ENCODE peak calls at places on chromosomes 16 and 17, in six cellular contexts. K is Calu3, C is left ventricle myocardium inferior, S is GM10248, H is esophagus squamous epithelium, E is HL-60. A is an unnamed sample.

GRCh38 chr16:80792031-80792430 is 12.4 kb downstream of the CDYL2 start:
- DNase-seq in E (no peak), S (no peak), K (no peak), H (no peak), C (no peak), A (no peak)

GRCh38 chr17:2947996-2948550 is 115.3 kb downstream of the OR1D5 start:
- DNase-seq in H (no peak), K (no peak), S (no peak), E (no peak), C (no peak), A (no peak)

GRCh38 chr17:27980035-27980434 is 62.4 kb upstream of the NLK start:
- DNase-seq in C (no peak), K (no peak), E (no peak), H (no peak), S (no peak), A (no peak)

GRCh38 chr16:4682616-4683254 is 10.6 kb upstream of the NUDT16L1 start:
- DNase-seq in C (no peak), E (peak; percentile 65), H (no peak), K (no peak), S (no peak), A (no peak)

GRCh38 chr17:62653002-62653830 is 25.7 kb downstream of the MRC2 start:
- DNase-seq in H (no peak), C (peak; percentile 77), E (peak; percentile 45), K (peak; percentile 63), S (peak; percentile 87), A (peak; percentile 89)

GRCh38 chr16:80300876-80301275 is 239.9 kb upstream of the DYNLRB2 start:
- DNase-seq in H (no peak), S (no peak), K (no peak), E (no peak), C (no peak), A (no peak)

GRCh38 chr16:69396187-69397061 is 10.6 kb upstream of the TERF2 start:
- DNase-seq in H (no peak), K (peak; percentile 83), E (peak; percentile 85), S (peak; percentile 57), C (no peak), A (peak; percentile 56)

GRCh38 chr17:48546924-48547838 is 2.3 kb upstream of the HOXB2 start:
- DNase-seq in K (no peak), C (no peak), S (no peak), H (no peak), E (no peak), A (no peak)

GRCh38 chr17:30291571-30292489 is at the start of gene BLMH:
- DNase-seq in K (peak; percentile 86), S (peak; percentile 95), C (peak; percentile 86), H (no peak), E (peak; percentile 45), A (peak; percentile 97)

GRCh38 chr17:50301891-50302584 is 27.8 kb downstream of the TMEM92 start:
- DNase-seq in E (peak; percentile 86), H (no peak), S (no peak), C (no peak), K (no peak), A (no peak)

GRCh38 chr16:27756206-27756970 is 206.4 kb downstream of the KATNIP start:
- DNase-seq in H (no peak), S (no peak), E (no peak), K (no peak), C (no peak), A (no peak)

GRCh38 chr17:79945591-79946255 is 89.9 kb downstream of the TBC1D16 start:
- DNase-seq in K (no peak), E (no peak), H (no peak), S (no peak), C (peak; percentile 7), A (no peak)

GRCh38 chr17:69912819-69913218 is 162.2 kb upstream of the KCNJ16 start:
- DNase-seq in H (no peak), K (no peak), E (no peak), S (no peak), C (no peak), A (no peak)

GRCh38 chr16:88866151-88866920 is at the start of gene PABPN1L:
- DNase-seq in S (no peak), E (no peak), H (no peak), K (no peak), C (no peak), A (no peak)

GRCh38 chr16:56851671-56852400 is 13.2 kb upstream of the SLC12A3 start:
- DNase-seq in C (no peak), E (no peak), S (no peak), K (no peak), H (no peak), A (no peak)

GRCh38 chr17:75632863-75633483 is at the start of gene SMIM5:
- DNase-seq in E (peak; percentile 65), K (peak; percentile 95), H (peak; percentile 25), S (peak; percentile 93), C (peak; percentile 87), A (peak; percentile 96)

GRCh38 chr17:13002761-13003453 is 14.9 kb downstream of the ELAC2 start:
- DNase-seq in S (peak; percentile 72), H (no peak), C (peak; percentile 80), K (peak; percentile 60), E (no peak), A (peak; percentile 57)

GRCh38 chr16:27028713-27029112 is 38.0 kb upstream of the C16orf82 start:
- DNase-seq in S (no peak), K (no peak), E (no peak), C (no peak), H (no peak), A (no peak)

GRCh38 chr16:8397223-8397622 is 193.1 kb downstream of the TMEM114 start:
- DNase-seq in E (no peak), K (no peak), H (no peak), S (no peak), C (no peak), A (no peak)

GRCh38 chr16:68257906-68258800 is 6.2 kb upstream of the SLC7A6 start:
- DNase-seq in H (no peak), E (peak; percentile 36), K (peak; percentile 48), C (peak; percentile 50), S (no peak), A (no peak)

GRCh38 chr16:80200079-80200478 is 340.7 kb upstream of the DYNLRB2 start:
- DNase-seq in E (no peak), K (no peak), H (no peak), S (no peak), C (no peak), A (no peak)

GRCh38 chr17:73985466-73986015 is 217.9 kb upstream of the RPL38 start:
- DNase-seq in H (no peak), E (no peak), K (no peak), S (no peak), C (no peak), A (no peak)

GRCh38 chr16:11398136-11398535 is 52.9 kb downstream of the RMI2 start:
- DNase-seq in H (no peak), C (no peak), E (no peak), S (no peak), K (no peak), A (no peak)

GRCh38 chr16:11395949-11396240 is 50.6 kb downstream of the RMI2 start:
- DNase-seq in K (no peak), C (no peak), S (no peak), E (no peak), H (no peak), A (no peak)

GRCh38 chr16:11394593-11394960 is 49.3 kb downstream of the RMI2 start:
- DNase-seq in S (no peak), H (no peak), K (no peak), E (no peak), C (no peak), A (no peak)

GRCh38 chr16:11395008-11395948 is 50.0 kb downstream of the RMI2 start:
- DNase-seq in C (no peak), S (no peak), H (no peak), E (no peak), K (no peak), A (no peak)

GRCh38 chr16:11396241-11397048 is 51.2 kb downstream of the RMI2 start:
- DNase-seq in C (peak; percentile 67), K (peak; percentile 88), H (no peak), E (no peak), S (peak; percentile 89), A (peak; percentile 92)
- TF ChIP-seq CTCF in C (no peak), K (peak; percentile 99), H (peak; percentile 97), E (peak; percentile 90), S (peak; percentile 97), A (peak; percentile 97)

GRCh38 chr17:78585231-78585630 is 8.0 kb upstream of the DNAH17 start:
- DNase-seq in K (no peak), E (no peak), S (no peak), H (no peak), C (no peak), A (no peak)
- TF ChIP-seq CTCF in K (no peak), E (no peak), S (no peak), H (no peak), C (no peak), A (no peak)

DNA sequence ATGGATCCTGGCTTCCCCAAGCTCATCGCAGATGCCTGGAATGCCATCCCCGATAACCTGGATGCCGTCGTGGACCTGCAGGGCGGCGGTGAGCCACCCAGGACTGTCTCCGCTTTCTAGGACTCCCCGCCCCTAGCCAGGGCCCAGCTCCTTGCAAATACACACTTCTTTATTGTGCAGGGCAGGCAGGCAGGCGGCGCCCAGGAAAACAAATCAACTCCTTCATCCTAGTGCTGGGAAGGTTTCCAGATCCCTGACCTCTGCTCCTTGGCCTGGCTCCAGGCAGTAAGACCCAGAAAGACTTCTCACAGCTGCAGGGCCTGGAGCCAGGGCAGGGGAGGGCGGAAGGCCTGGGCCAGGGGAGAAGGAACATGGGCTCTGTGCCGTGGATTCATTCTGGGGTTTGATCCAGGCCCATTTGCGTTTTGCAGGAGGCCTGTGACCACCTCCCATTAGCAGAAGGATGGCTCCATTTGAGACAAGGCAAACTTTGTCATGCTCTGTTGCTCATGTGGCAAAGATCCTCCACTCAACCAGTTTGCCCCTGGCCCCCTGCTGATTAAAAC is 6.0 kb upstream of the LPCAT2 start:
- DNase-seq in E (no peak), K (peak; percentile 65), C (peak; percentile 93), H (no peak), S (peak; percentile 4), A (peak; percentile 7)
- TF ChIP-seq CTCF in E (no peak), K (no peak), C (peak; percentile 36), H (no peak), S (no peak), A (no peak)

DNA sequence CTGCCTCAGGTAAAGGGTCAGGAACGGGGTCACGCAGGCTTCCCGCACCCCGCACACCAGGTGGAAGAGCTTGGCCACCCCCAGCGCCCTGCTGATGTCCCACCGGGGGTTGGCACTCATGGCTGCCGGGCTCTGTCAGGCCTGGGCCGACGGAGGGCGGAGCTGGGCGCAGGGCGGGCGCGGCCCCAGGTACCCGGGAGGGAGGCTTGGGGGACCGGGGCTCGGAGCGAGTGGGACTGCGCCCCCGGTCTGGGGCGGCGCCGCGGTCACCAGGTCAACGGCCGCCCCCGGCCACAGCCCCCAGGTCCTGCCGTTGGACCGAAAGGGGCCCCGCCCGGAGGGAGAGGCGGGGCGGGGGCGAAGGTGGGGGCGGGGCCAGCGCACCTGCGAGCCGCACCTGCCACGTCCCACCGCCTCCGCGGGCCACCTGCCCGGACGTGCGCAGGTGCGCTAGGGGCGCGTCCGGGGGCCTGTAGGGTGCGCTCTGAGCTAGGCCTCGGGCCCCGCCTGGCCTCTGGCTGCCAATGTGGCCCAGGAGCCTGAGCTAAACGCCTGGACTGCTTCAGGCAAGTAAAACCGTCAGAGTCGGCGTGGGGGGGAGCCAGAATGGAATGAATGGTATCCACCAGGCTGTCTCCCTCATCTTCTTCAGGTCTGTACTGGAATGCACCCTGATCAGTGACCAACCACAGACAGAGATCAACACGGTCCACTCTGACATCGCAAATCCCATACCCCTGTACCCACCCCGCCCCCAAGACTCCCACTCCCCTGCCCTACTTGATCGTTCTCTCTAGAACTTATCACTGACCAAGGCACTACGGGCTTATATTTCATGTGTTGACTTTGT is at the start of gene MFSD6L:
- DNase-seq in S (no peak), K (peak; percentile 63), C (no peak), E (no peak), H (no peak), A (no peak)
- TF ChIP-seq CTCF in S (peak; percentile 20), K (no peak), C (peak; percentile 37), E (no peak), H (no peak), A (no peak)

A was measured in GM13977.